ENCODE peak calls at places on chromosomes 13 and 19, in seven cellular contexts. G is stomach, K is tibial nerve, A is bronchial epithelial cell, S is epithelial cell of esophagus, U is A549, L is left lung. N is an unnamed sample.

GRCh38 chr19:49407079-49407478 is 16.2 kb downstream of the PTH2 start:
- DNase-seq in A (no peak), U (no peak), G (no peak), L (no peak), S (no peak), K (no peak), N (no peak)

GRCh38 chr19:2974342-2974932 is 2.9 kb upstream of the TLE6 start:
- DNase-seq in U (no peak), G (no peak), A (no peak), S (no peak), L (peak; percentile 27), K (peak; percentile 42), N (peak; percentile 81)

GRCh38 chr19:11111117-11111770 is 22.0 kb downstream of the LDLR start:
- DNase-seq in U (no peak), A (no peak), L (no peak), S (no peak), K (no peak), G (no peak), N (no peak)

GRCh38 chr19:29881386-29881785 is 60.7 kb upstream of the URI1 start:
- DNase-seq in U (no peak), S (no peak), G (no peak), K (no peak), L (no peak), A (no peak), N (no peak)

GRCh38 chr13:75934889-75935288 is 298.8 kb downstream of the LMO7 start:
- DNase-seq in U (no peak), K (no peak), G (no peak), A (peak; percentile 73), S (peak; percentile 40), L (no peak), N (peak; percentile 48)

GRCh38 chr19:53877361-53877766 is 4.6 kb upstream of the PRKCG start:
- DNase-seq in L (no peak), K (no peak), A (no peak), S (no peak), U (no peak), G (no peak), N (peak; percentile 38)

GRCh38 chr13:48571121-48571901 is 38.4 kb upstream of the RCBTB2 start:
- DNase-seq in G (no peak), K (no peak), L (no peak), U (no peak), S (no peak), A (peak; percentile 30), N (peak; percentile 83)

GRCh38 chr19:38151242-38151641 is 72.8 kb downstream of the DPF1 start:
- DNase-seq in A (no peak), G (no peak), K (no peak), U (no peak), L (no peak), S (no peak), N (no peak)

GRCh38 chr13:77034883-77035282 is 7.9 kb upstream of the FBXL3 start:
- DNase-seq in G (no peak), K (no peak), L (no peak), S (peak; percentile 50), U (no peak), A (peak; percentile 58), N (no peak)

GRCh38 chr13:81184556-81185265 is 843.8 kb upstream of the SPRY2 start:
- DNase-seq in L (no peak), K (no peak), A (peak; percentile 29), U (no peak), S (no peak), G (no peak), N (peak; percentile 56)

GRCh38 chr19:15288146-15288963 is 44.0 kb downstream of the BRD4 start:
- DNase-seq in K (peak; percentile 35), A (no peak), U (no peak), S (no peak), G (peak; percentile 41), L (peak; percentile 83), N (no peak)

GRCh38 chr19:47407417-47407774 is 11.9 kb downstream of the MEIS3 start:
- DNase-seq in K (no peak), L (no peak), A (no peak), S (no peak), G (no peak), U (no peak), N (no peak)

GRCh38 chr13:19646062-19646461 is 12.6 kb downstream of the MPHOSPH8 start:
- DNase-seq in U (no peak), L (no peak), A (peak; percentile 14), G (no peak), K (no peak), S (peak; percentile 22), N (no peak)

GRCh38 chr19:32581704-32582164 is 744 bp downstream of the PDCD5 start:
- DNase-seq in K (no peak), U (peak; percentile 58), L (peak; percentile 81), S (peak; percentile 73), A (peak; percentile 67), G (no peak), N (peak; percentile 52)

GRCh38 chr19:23972161-23972560 is 57.5 kb downstream of the ZNF726 start:
- DNase-seq in U (no peak), L (peak; percentile 64), G (no peak), K (no peak), S (no peak), A (no peak), N (no peak)

GRCh38 chr13:48580185-48580803 is 47.4 kb upstream of the RCBTB2 start:
- DNase-seq in K (peak; percentile 85), L (no peak), G (peak; percentile 85), A (peak; percentile 64), S (peak; percentile 70), U (peak; percentile 26), N (peak; percentile 81)

GRCh38 chr19:47541507-47541906 is 26.6 kb upstream of the NAPA start:
- DNase-seq in U (no peak), K (no peak), L (no peak), G (no peak), S (no peak), A (no peak), N (peak; percentile 13)

GRCh38 chr13:114142137-114142550 is 9.7 kb upstream of the RASA3 start:
- DNase-seq in G (no peak), U (no peak), K (no peak), A (no peak), S (no peak), L (no peak), N (no peak)

GRCh38 chr13:57627663-57628062 is 3.9 kb upstream of the PCDH17 start:
- DNase-seq in S (peak; percentile 39), G (no peak), U (no peak), K (no peak), L (no peak), A (peak; percentile 39), N (peak; percentile 33)

GRCh38 chr19:8485561-8486371 is 16.7 kb downstream of the PRAM1 start:
- DNase-seq in G (no peak), U (no peak), L (peak; percentile 78), S (no peak), K (no peak), A (no peak), N (no peak)

GRCh38 chr13:43057653-43058317 is 34.4 kb downstream of the DNAJC15 start:
- DNase-seq in K (no peak), L (no peak), G (no peak), A (no peak), U (no peak), S (peak; percentile 5), N (peak; percentile 24)

GRCh38 chr19:43619262-43620060 is at the start of gene ZNF428:
- DNase-seq in U (peak; percentile 91), S (peak; percentile 83), K (peak; percentile 66), G (peak; percentile 87), L (peak; percentile 96), A (peak; percentile 72), N (peak; percentile 89)

GRCh38 chr13:111537115-111537728 is 216.8 kb downstream of the TEX29 start:
- DNase-seq in U (no peak), L (peak; percentile 29), K (no peak), G (no peak), A (no peak), S (no peak), N (no peak)

GRCh38 chr13:52450012-52450792 is at the start of gene VPS36:
- DNase-seq in U (peak; percentile 59), L (peak; percentile 100), S (peak; percentile 96), G (peak; percentile 98), A (peak; percentile 75), K (peak; percentile 93), N (peak; percentile 94)

GRCh38 chr13:52449323-52450011 is 967 bp downstream of the VPS36 start:
- DNase-seq in A (peak; percentile 13), S (no peak), L (no peak), K (no peak), G (no peak), U (no peak), N (no peak)

GRCh38 chr13:52447815-52448552 is 2.5 kb downstream of the VPS36 start:
- DNase-seq in S (peak; percentile 59), L (no peak), U (no peak), K (no peak), G (no peak), A (peak; percentile 28), N (no peak)

GRCh38 chr13:52452470-52452869 is 2.0 kb upstream of the VPS36 start:
- DNase-seq in A (peak; percentile 17), U (no peak), L (no peak), S (peak; percentile 53), K (no peak), G (no peak), N (no peak)

DNA sequence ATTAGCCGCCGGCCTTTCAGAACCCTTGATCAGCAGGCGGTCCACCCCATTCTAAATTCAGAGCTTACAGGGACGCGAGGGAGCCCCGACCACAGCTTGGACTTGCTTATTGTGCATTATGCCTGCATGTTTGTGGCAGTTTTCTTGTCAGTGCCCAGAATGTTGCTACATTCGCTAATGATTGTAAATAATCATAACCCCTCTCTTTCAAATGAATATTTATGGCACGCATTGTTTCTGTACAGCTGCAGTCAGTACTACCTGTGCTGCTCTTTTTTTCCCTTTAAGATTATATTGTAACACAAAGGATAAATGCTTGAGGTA is 321 bp upstream of the VPS36 start:
- DNase-seq in S (no peak), L (no peak), A (no peak), K (no peak), U (no peak), G (no peak), N (no peak)
- H3K4me3 ChIP-seq in S (no peak overlapping the region), L (no peak overlapping the region), A (no peak overlapping the region), K (peak overlapping the region; percentile 82), U (peak overlapping the region; percentile 83), G (peak overlapping the region; percentile 77), N (no peak overlapping the region)

GRCh38 chr13:108915095-108915633 is 285.8 kb downstream of the MYO16 start:
- DNase-seq in L (no peak), U (no peak), G (no peak), S (peak; percentile 44), K (no peak), A (peak; percentile 34), N (peak; percentile 72)
- TF ChIP-seq CTCF in L (peak; percentile 21), U (peak; percentile 76), G (no peak), S (peak; percentile 74), K (peak; percentile 31), A (peak; percentile 35), N (peak; percentile 69)

DNA sequence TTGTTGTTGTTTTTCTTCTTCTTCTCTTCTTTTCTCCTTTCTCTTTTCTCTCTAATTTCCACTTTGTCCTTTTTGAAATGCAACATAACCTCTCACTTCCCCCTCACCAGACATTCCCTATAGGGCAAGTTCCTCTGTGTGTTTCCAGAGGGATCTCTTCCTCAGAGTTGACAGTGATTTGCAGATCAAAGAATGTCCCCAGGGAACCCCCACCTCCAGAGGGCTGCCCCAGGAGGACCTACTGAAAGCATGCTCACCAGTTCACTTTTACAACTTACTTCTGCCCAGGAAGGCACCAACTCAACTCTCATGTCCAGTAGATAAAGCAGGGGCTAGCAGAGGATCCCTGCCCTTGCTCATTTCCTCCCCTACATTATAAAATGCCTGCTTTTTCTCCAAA is 1648.0 kb downstream of the PCDH9 start:
- DNase-seq in G (no peak), U (no peak), L (no peak), A (no peak), S (no peak), K (no peak), N (no peak)
- H3K4me3 ChIP-seq in G (no peak overlapping the region), U (no peak overlapping the region), L (no peak overlapping the region), A (no peak overlapping the region), S (no peak overlapping the region), K (no peak overlapping the region), N (no peak overlapping the region)

GRCh38 chr13:108086678-108087077 is 128.7 kb downstream of the LIG4 start:
- DNase-seq in L (no peak), K (no peak), U (no peak), G (no peak), S (peak; percentile 36), A (no peak), N (peak; percentile 13)
- TF ChIP-seq CTCF in L (no peak), K (no peak), U (no peak), G (no peak), S (peak; percentile 30), A (peak; percentile 31), N (no peak)